ENCODE peak calls at places on chromosome 17, in eight cellular contexts. D, M, W, U, E, B, G and Z are unnamed samples.

GRCh38 chr17:50274142-50274944 is at the start of gene TMEM92:
- DNase-seq in W (peak), G (peak), M (no peak), U (peak), E (no peak), B (no peak), D (no peak), Z (peak)

GRCh38 chr17:63984651-63985386 is 12.1 kb upstream of the SCN4A start:
- DNase-seq in M (no peak), D (peak), B (no peak), U (peak), E (no peak), G (no peak), W (no peak), Z (peak)

GRCh38 chr17:61331886-61332285 is 67.8 kb upstream of the TBX2 start:
- DNase-seq in U (no peak), E (no peak), M (no peak), D (no peak), G (no peak), B (no peak), W (no peak), Z (no peak)

GRCh38 chr17:72714357-72714966 is 378.0 kb downstream of the SLC39A11 start:
- DNase-seq in W (no peak), U (no peak), D (no peak), B (no peak), G (no peak), E (no peak), M (no peak), Z (no peak)

GRCh38 chr17:10415161-10415560 is 6.6 kb downstream of the MYH8 start:
- DNase-seq in E (no peak), G (no peak), W (no peak), M (no peak), D (no peak), U (no peak), B (no peak), Z (no peak)

GRCh38 chr17:83079340-83079747 is at the start of gene METRNL:
- DNase-seq in W (peak), M (peak), U (peak), B (peak), E (peak), D (no peak), G (peak), Z (peak)

GRCh38 chr17:82051776-82052637 is at the start of the genes GPS1 and RFNG:
- DNase-seq in D (peak), E (peak), G (peak), B (peak), W (peak), U (peak), M (peak), Z (peak)

GRCh38 chr17:78114831-78115723 is 13.5 kb downstream of the TMC6 start:
- DNase-seq in E (no peak), U (no peak), D (no peak), G (no peak), M (no peak), B (no peak), W (peak), Z (no peak)

GRCh38 chr17:27526603-27527002 is 70.4 kb downstream of the KSR1 start:
- DNase-seq in U (peak), B (peak), M (no peak), G (no peak), E (peak), D (no peak), W (no peak), Z (peak)

GRCh38 chr17:82113422-82113821 is 15.4 kb upstream of the FASN start:
- DNase-seq in E (no peak), D (no peak), G (no peak), W (no peak), U (no peak), M (no peak), B (no peak), Z (no peak)

GRCh38 chr17:50550661-50551432 is 3.9 kb downstream of the SPATA20 start:
- DNase-seq in G (peak), M (peak), W (peak), U (peak), E (peak), D (peak), B (peak), Z (peak)

GRCh38 chr17:40535924-40536717 is 29.2 kb downstream of the CCR7 start:
- DNase-seq in M (no peak), W (no peak), E (peak), D (no peak), B (peak), U (peak), G (no peak), Z (no peak)

GRCh38 chr17:39231587-39232551 is 6.1 kb upstream of the STAC2 start:
- DNase-seq in D (no peak), G (peak), B (no peak), W (peak), M (no peak), E (peak), U (peak), Z (peak)

GRCh38 chr17:8041249-8041928 is 2.5 kb downstream of the ALOX15B start:
- DNase-seq in U (peak), M (no peak), B (no peak), W (peak), G (no peak), E (no peak), D (peak), Z (peak)

GRCh38 chr17:35799942-35800341 is 4.5 kb upstream of the MMP28 start:
- DNase-seq in B (peak), M (no peak), E (peak), U (peak), D (no peak), W (peak), G (no peak), Z (peak)

GRCh38 chr17:64028874-64029464 is 8.5 kb upstream of the ICAM2 start:
- DNase-seq in M (no peak), D (peak), G (peak), W (peak), E (peak), B (peak), U (peak), Z (peak)

GRCh38 chr17:43953746-43954145 is at the start of gene PYY:
- DNase-seq in G (no peak), W (no peak), M (no peak), E (no peak), U (no peak), D (no peak), B (no peak), Z (no peak)

GRCh38 chr17:67636841-67637240 is 80.9 kb upstream of the NOL11 start:
- DNase-seq in B (no peak), E (no peak), W (no peak), M (no peak), G (no peak), D (no peak), U (no peak), Z (no peak)

GRCh38 chr17:6450926-6451717 is 6.9 kb downstream of the PIMREG start:
- DNase-seq in U (no peak), M (no peak), W (no peak), D (no peak), B (no peak), G (no peak), E (no peak), Z (no peak)

GRCh38 chr17:6654816-6655731 is 3.5 kb downstream of the C17orf100 start:
- DNase-seq in M (no peak), G (peak), W (no peak), D (no peak), E (no peak), B (no peak), U (no peak), Z (peak)

GRCh38 chr17:51768706-51769105 is 389.8 kb downstream of the CA10 start:
- DNase-seq in W (no peak), G (no peak), M (no peak), E (no peak), B (no peak), D (no peak), U (no peak), Z (no peak)

GRCh38 chr17:35543856-35544255 is 6.4 kb upstream of the SLFN12L start:
- DNase-seq in B (no peak), D (no peak), U (no peak), M (no peak), W (no peak), G (no peak), E (no peak), Z (no peak)

GRCh38 chr17:53722407-53722806 is 100.3 kb upstream of the KIF2B start:
- DNase-seq in W (no peak), E (no peak), U (no peak), B (no peak), D (no peak), G (no peak), M (no peak), Z (no peak)

GRCh38 chr17:45029758-45030423 is 21.5 kb downstream of the DCAKD start:
- DNase-seq in W (no peak), M (no peak), B (no peak), U (no peak), E (no peak), G (no peak), D (peak), Z (no peak)

GRCh38 chr17:8872705-8873426 is 5.4 kb upstream of the PIK3R6 start:
- DNase-seq in G (no peak), M (no peak), E (no peak), B (no peak), W (no peak), D (no peak), U (no peak), Z (no peak)

GRCh38 chr17:33875973-33876372 is 379.1 kb upstream of the CCL2 start:
- DNase-seq in B (no peak), E (no peak), D (no peak), W (no peak), U (no peak), G (no peak), M (no peak), Z (no peak)

GRCh38 chr17:29640413-29640812 is 17.7 kb upstream of the CORO6 start:
- DNase-seq in G (no peak), B (no peak), M (no peak), W (no peak), E (no peak), D (no peak), U (no peak), Z (no peak)

GRCh38 chr17:36849871-36850348 is 87.4 kb upstream of the LHX1 start:
- DNase-seq in G (no peak), E (no peak), M (no peak), U (no peak), W (no peak), D (no peak), B (no peak), Z (no peak)

GRCh38 chr17:62781826-62782225 is 26.3 kb downstream of the MARCHF10 start:
- DNase-seq in E (no peak), B (no peak), G (no peak), D (peak), W (no peak), U (no peak), M (no peak), Z (no peak)

GRCh38 chr17:81329279-81329926 is 34.3 kb upstream of the SLC38A10 start:
- DNase-seq in E (peak), W (peak), G (peak), U (peak), M (peak), D (peak), B (peak), Z (peak)

GRCh38 chr17:77875881-77876509 is 82.5 kb upstream of the TNRC6C start:
- DNase-seq in D (no peak), G (no peak), B (no peak), W (no peak), U (no peak), E (no peak), M (no peak), Z (no peak)

GRCh38 chr17:44170499-44171201 is at the start of gene ASB16:
- DNase-seq in U (no peak), B (no peak), W (peak), G (no peak), D (no peak), E (no peak), M (no peak), Z (peak)

GRCh38 chr17:32588982-32589381 is 102.2 kb downstream of the CDK5R1 start:
- DNase-seq in D (peak), U (no peak), B (no peak), M (no peak), E (no peak), W (peak), G (no peak), Z (no peak)

GRCh38 chr17:18961634-18962493 is 9.9 kb downstream of the SLC5A10 start:
- DNase-seq in U (no peak), W (peak), B (no peak), G (no peak), D (no peak), M (no peak), E (no peak), Z (no peak)

GRCh38 chr17:80789356-80789902 is 202.2 kb upstream of the CHMP6 start:
- DNase-seq in W (no peak), D (no peak), M (no peak), G (no peak), B (no peak), E (peak), U (no peak), Z (no peak)

GRCh38 chr17:72118588-72119279 is 2.1 kb upstream of the SOX9 start:
- DNase-seq in W (peak), U (peak), M (no peak), E (peak), D (peak), G (peak), B (no peak), Z (peak)

GRCh38 chr17:28575126-28575795 is 1.4 kb downstream of the ALDOC start:
- DNase-seq in U (no peak), E (no peak), W (peak), M (no peak), D (no peak), G (no peak), B (no peak), Z (no peak)

GRCh38 chr17:5921919-5922318 is 148.3 kb upstream of the WSCD1 start:
- DNase-seq in U (no peak), G (no peak), D (no peak), E (no peak), M (no peak), W (no peak), B (no peak), Z (no peak)

GRCh38 chr17:79646721-79647455 is 36.0 kb upstream of the RBFOX3 start:
- DNase-seq in B (no peak), M (no peak), E (peak), W (peak), D (no peak), U (no peak), G (peak), Z (peak)

GRCh38 chr17:9472094-9472493 is 103.5 kb downstream of the STX8 start:
- DNase-seq in E (no peak), M (no peak), G (no peak), W (no peak), U (no peak), D (no peak), B (no peak), Z (no peak)

DNA sequence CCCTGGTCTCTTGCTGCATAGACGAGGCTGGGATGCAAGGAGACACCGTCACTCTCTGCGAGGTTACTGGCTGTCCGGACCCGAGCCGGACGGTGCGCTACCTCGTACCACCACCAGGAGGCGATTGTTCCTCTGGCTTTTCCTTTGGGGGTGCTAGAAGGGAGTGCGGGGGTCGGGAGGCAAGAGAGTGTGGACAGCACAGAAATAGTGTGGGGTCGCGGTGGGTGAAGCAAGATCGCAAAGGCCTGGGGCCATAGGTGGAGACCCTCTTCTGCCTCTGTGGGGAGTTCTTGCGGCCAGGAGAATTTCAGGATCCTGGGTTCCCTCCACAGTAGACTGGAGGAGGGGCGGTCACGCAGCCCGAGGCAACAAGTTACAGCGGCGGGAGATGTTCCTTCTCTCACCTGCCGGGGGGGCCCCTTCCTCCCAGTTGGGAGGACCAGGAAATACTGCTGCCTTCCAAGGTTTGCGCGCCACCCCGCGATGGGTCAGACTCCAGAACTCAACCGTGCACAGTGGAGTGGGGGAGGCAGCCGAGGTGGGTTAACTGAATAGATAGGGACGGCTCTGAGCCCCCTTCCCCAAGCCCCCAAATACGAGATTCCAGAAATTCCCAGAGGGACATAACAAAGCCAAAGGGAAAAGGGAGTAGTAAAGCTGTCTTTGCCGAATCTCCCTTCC is 6.9 kb downstream of the PHOSPHO1 start:
- DNase-seq in E (no peak), W (peak), B (peak), D (no peak), U (peak), M (peak), G (peak), Z (peak)
- H3K4me3 ChIP-seq in E (no peak), W (no peak), B (no peak), D (no peak), U (peak), M (peak), G (peak), Z (peak)

GRCh38 chr17:76138234-76138895 is 2.7 kb downstream of the FOXJ1 start:
- DNase-seq in G (peak), E (no peak), D (peak), U (no peak), W (peak), M (no peak), B (no peak), Z (no peak)
- TF ChIP-seq EP300 in G (no peak), E (no peak), D (no peak), U (no peak), W (no peak), M (no peak), B (no peak), Z (no peak)

DNA sequence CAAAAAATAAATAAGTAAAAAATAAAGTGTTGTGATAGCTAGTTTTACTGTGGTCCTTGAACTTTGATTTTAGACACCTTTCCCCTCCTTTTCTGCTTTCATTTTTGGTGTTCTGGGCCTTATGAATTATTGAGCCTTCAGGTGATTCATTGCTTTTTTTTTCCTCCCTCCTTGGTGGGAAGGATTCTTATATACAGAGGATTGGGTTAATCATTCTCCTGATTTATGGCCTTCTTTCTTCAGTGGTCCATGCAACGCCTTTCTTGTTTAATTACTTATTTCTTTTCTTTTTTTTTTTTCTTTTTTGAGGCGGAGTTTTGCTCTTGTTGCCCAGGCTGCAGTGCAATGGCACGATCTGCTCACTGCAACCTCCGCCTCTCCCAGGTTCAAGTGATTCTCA is 8.0 kb upstream of the MYL4 start:
- DNase-seq in W (no peak), D (no peak), E (no peak), B (no peak), M (no peak), U (no peak), G (no peak), Z (no peak)
- H3K27ac ChIP-seq in W (no peak), D (no peak), E (no peak), B (no peak), M (no peak), U (no peak), G (no peak), Z (no peak)

DNA sequence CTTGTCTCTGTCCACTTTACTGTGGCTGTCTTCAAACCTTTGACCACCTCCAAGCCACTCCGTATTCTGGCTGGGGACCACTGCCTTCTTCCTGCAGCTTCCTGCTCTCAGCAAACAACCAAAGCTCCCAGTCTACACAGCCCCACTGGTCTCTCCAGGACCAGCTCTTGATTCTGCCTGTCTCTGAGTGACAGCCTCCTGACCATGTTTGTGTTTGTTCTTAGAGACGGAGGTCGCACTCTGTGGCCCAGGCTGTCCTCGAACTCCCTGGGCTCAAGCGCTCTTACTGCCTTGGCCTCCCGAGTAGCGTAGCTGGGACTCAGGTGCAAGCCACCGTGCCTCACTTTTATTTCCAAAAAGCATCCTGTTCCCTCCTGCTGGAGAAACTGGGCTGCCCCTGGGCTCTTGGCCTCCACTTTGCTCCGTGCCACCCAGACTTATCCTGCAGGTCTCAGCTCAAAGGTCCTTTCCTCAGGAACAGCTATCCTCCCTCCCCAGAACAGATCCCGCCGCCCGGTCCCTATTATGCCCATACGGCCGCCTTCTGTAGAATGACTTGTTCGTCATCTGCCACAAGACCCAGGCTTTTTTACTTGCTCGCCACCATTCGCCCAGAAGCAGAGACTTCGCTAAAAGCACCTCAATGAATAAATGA is 9.1 kb downstream of the MNT start:
- DNase-seq in D (no peak), B (no peak), U (no peak), W (no peak), E (no peak), M (no peak), G (no peak), Z (no peak)
- H3K4me3 ChIP-seq in D (peak), B (peak), U (peak), W (peak), E (peak), M (peak), G (peak), Z (peak)